ENCODE peak calls at places on chromosomes 12 and 14, in five cellular contexts. S is A549, G is glutamatergic neuron, B is fibroblast of lung, M is esophagus squamous epithelium. F is an unnamed sample.

GRCh38 chr14:72892103-72892878 is 1.6 kb downstream of the DPF3 start:
- DNase-seq in S (no peak), G (peak), B (peak), M (no peak), F (no peak)

GRCh38 chr12:93734784-93735183 is 57.6 kb downstream of the CRADD start:
- DNase-seq in S (no peak), G (no peak), B (no peak), M (no peak), F (no peak)

GRCh38 chr12:29026419-29026818 is 122.7 kb upstream of the FAR2 start:
- DNase-seq in S (no peak), G (no peak), B (peak), M (no peak), F (no peak)

GRCh38 chr12:8080131-8080530 is 1.9 kb upstream of the NECAP1 start:
- DNase-seq in S (no peak), G (no peak), B (no peak), M (no peak), F (no peak)

GRCh38 chr12:110245278-110245868 is 35.7 kb upstream of the ATP2A2 start:
- DNase-seq in S (no peak), G (peak), B (no peak), M (no peak), F (no peak)

GRCh38 chr12:9649532-9649940 is 20.0 kb upstream of the CLEC2D start:
- DNase-seq in S (no peak), G (no peak), B (no peak), M (no peak), F (no peak)

GRCh38 chr12:105587237-105587636 is 256.7 kb downstream of the C12orf75 start:
- DNase-seq in S (no peak), G (no peak), B (no peak), M (no peak), F (no peak)

GRCh38 chr12:23909559-23909958 is 39.9 kb downstream of the SOX5 start:
- DNase-seq in S (no peak), G (no peak), B (no peak), M (no peak), F (no peak)

GRCh38 chr14:67186789-67187188 is 2.5 kb upstream of the GARIN2 start:
- DNase-seq in S (no peak), G (no peak), B (no peak), M (no peak), F (no peak)

GRCh38 chr12:29329411-29329810 is 51.6 kb downstream of the ERGIC2 start:
- DNase-seq in S (no peak), G (no peak), B (no peak), M (no peak), F (no peak)

GRCh38 chr14:104431351-104431928 is 148.1 kb upstream of the C14orf180 start:
- DNase-seq in S (no peak), G (no peak), B (no peak), M (no peak), F (no peak)

GRCh38 chr12:123044351-123044750 is 63.9 kb downstream of the ARL6IP4 start:
- DNase-seq in S (no peak), G (no peak), B (no peak), M (no peak), F (peak)

GRCh38 chr12:18782827-18783226 is 44.9 kb downstream of the CAPZA3 start:
- DNase-seq in S (no peak), G (no peak), B (no peak), M (no peak), F (no peak)

GRCh38 chr14:71266994-71267636 is 359.9 kb downstream of the PCNX1 start:
- DNase-seq in S (no peak), G (no peak), B (peak), M (no peak), F (no peak)

GRCh38 chr12:123150804-123151678 is at the start of gene PITPNM2:
- DNase-seq in S (peak), G (peak), B (peak), M (no peak), F (no peak)

GRCh38 chr12:67650528-67651379 is 2.2 kb downstream of the DYRK2 start:
- DNase-seq in S (peak), G (peak), B (no peak), M (no peak), F (no peak)

GRCh38 chr12:33795536-33795935 is 226.8 kb upstream of the ALG10 start:
- DNase-seq in S (no peak), G (no peak), B (peak), M (no peak), F (peak)

GRCh38 chr12:57693317-57693658 is 644 bp upstream of the OS9 start:
- DNase-seq in S (no peak), G (no peak), B (no peak), M (no peak), F (no peak)

GRCh38 chr12:13941258-13942249 is 39.8 kb downstream of the GRIN2B start:
- DNase-seq in S (peak), G (peak), B (peak), M (no peak), F (no peak)

GRCh38 chr14:36826614-36827013 is 165.0 kb downstream of the PAX9 start:
- DNase-seq in S (no peak), G (no peak), B (no peak), M (no peak), F (no peak)

GRCh38 chr14:52079239-52079956 is 10.5 kb upstream of the NID2 start:
- DNase-seq in S (no peak), G (no peak), B (peak), M (no peak), F (no peak)

GRCh38 chr12:47835017-47835830 is 15.5 kb upstream of the HDAC7 start:
- DNase-seq in S (no peak), G (no peak), B (no peak), M (no peak), F (peak)

GRCh38 chr12:74171478-74171909 is 366.1 kb upstream of the ATXN7L3B start:
- DNase-seq in S (no peak), G (no peak), B (no peak), M (no peak), F (peak)

GRCh38 chr14:54490448-54490805 is 1.6 kb upstream of the GMFB start:
- DNase-seq in S (no peak), G (no peak), B (no peak), M (no peak), F (no peak)

GRCh38 chr14:54489731-54490447 is 1.1 kb upstream of the GMFB start:
- DNase-seq in S (no peak), G (no peak), B (no peak), M (no peak), F (no peak)

GRCh38 chr14:54497224-54497623 is 8.4 kb upstream of the GMFB start:
- DNase-seq in S (no peak), G (no peak), B (no peak), M (no peak), F (no peak)

GRCh38 chr14:54489318-54489683 is 521 bp upstream of the GMFB start:
- DNase-seq in S (no peak), G (no peak), B (no peak), M (no peak), F (no peak)

DNA sequence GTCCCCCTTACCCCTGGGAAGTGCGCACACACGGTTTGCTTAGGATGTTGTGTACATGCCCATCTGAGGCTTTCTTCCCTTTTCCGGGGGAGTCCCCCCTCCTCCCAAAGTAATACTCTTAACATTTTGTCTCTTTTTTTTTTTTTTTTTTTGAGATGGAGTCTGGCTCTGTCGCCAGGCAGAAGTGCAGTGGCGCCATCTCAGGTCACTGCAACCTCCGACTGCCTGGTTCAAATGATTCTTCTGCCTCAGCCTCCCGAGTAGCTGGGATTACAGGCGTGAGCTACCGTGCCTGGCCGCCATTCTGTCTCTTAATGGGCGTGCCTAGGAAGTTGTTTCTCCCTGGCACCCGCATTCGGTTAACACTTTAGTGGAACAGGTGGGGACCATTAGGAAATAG is 4.5 kb upstream of the GMFB start:
- DNase-seq in S (no peak), G (no peak), B (no peak), M (no peak), F (no peak)
- TF ChIP-seq CTCF in S (no peak), G (no peak), B (no peak), M (no peak), F (peak)

DNA sequence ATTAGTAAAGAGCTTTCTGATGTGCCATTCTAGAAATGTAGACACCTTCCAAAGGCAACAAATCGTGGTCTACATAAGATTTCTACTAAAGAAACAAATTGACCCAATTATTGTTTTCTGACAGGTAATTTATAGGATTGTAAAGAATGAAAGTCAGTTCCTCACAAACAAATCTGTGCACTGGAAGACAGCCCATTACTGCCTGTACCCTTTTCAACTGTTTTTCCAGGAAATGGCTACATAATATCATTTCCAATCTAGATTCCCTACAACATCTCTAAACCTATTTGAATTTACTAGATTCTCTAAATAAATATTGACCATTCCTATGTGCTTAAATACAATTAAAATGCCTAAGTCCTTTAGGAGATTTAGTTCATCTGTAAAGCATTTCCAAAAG is 939.1 kb downstream of the FSCB start:
- DNase-seq in S (no peak), G (no peak), B (no peak), M (no peak), F (no peak)
- TF ChIP-seq CTCF in S (no peak), G (no peak), B (no peak), M (no peak), F (no peak)

GRCh38 chr12:111638576-111638975 is 39.5 kb upstream of the ATXN2 start:
- DNase-seq in S (no peak), G (no peak), B (peak), M (no peak), F (no peak)

GRCh38 chr12:111643428-111643826 is 42.3 kb downstream of the BRAP start:
- DNase-seq in S (no peak), G (no peak), B (peak), M (no peak), F (no peak)

GRCh38 chr12:111640498-111640897 is 41.4 kb upstream of the ATXN2 start:
- DNase-seq in S (no peak), G (no peak), B (no peak), M (no peak), F (no peak)

GRCh38 chr12:111645433-111645832 is 40.3 kb downstream of the BRAP start:
- DNase-seq in S (no peak), G (no peak), B (peak), M (no peak), F (no peak)

DNA sequence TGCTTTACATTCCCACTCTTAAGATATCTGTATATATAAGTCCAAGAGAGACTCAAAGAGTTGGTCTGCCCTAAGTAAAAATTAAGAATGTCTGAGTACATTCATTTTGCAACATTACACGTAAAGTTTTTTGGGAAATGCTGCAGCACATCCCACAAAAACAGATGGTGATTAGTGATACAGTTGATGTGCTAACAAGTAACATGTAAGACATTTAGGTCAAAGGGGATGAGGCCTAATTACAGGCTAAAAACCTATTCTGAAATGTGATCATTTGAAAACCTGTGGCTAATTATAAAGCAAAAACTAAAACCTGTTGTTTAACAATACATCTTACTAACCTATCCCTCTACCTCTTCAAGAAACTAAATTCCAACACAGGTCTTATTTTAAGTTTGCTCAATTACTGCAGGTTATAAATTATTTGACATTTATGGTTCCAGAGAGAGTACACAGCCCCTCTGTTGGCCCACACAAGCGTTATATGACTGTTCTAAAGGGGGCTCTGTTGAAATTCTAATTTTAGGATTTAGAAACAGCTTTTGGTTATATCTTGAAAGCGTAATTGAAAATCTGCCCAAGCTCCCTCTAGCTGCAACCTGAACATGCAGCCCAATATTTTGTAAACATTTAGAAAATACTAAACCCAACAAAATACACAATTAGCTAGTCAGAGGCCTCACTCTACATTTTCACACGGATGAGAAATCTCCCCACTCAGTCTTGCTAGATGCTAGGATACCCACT is 42.9 kb downstream of the BRAP start:
- DNase-seq in S (no peak), G (no peak), B (no peak), M (no peak), F (no peak)
- TF ChIP-seq CTCF in S (no peak), G (no peak), B (peak), M (no peak), F (peak)

GRCh38 chr12:95852133-95852532 is 6.6 kb upstream of the SNRPF start:
- DNase-seq in S (no peak), G (no peak), B (no peak), M (no peak), F (no peak)

GRCh38 chr12:95851609-95852008 is 7.1 kb upstream of the SNRPF start:
- DNase-seq in S (no peak), G (no peak), B (no peak), M (no peak), F (no peak)

DNA sequence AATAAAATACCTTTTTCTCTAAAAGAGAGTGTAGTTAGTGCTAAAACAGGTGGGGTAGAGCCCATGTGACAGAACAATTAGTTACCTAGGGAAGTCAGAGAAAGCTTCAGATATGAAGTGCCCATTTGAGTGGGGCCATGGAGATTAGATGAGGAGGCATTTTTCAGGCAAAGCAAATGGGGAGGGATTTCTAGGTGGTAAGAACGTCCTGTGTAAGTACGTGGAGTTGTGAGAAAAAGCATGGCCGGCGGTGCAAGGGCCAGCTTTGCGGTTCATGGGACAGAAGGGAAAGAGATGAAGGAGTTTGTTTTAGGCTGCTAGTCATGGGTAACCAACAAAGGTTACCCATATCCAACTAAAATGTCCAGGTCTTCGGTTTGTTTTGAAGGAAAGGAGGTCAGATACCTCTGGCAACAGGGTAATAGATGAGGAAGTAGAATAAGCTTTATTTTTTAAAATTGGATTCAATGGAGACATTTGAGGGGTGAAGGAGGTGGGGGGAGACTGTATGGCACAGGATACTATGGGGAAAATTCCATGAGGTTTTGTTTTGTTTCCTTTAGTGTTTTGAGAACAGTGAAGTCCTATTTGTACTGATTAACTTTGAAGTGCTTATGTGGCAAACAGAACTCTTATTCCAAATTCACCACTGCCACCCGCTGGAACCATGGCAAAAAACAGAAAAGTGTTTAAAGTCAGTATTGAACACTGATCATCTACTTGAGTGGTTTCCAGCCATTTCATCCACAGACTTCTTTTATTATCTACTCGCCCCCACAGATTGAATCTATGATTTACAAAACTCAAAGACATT is 10.0 kb upstream of the SNRPF start:
- DNase-seq in S (peak), G (no peak), B (peak), M (no peak), F (no peak)
- TF ChIP-seq CTCF in S (peak), G (no peak), B (peak), M (peak), F (peak)

GRCh38 chr14:53596845-53597525 is 359.6 kb downstream of the BMP4 start:
- DNase-seq in S (no peak), G (no peak), B (no peak), M (no peak), F (no peak)
- TF ChIP-seq CTCF in S (no peak), G (no peak), B (no peak), M (no peak), F (no peak)